ENCODE peak calls at places on chromosomes 6 and 20, in ten cellular contexts. O is psoas muscle; D is T-cell; Z is hippocampal formation; Q is nephron progenitor cell; T is T-helper 9 cell; H is endodermal cell; R is HTR-8/SVneo; G is CD8-positive, alpha-beta memory T cell; K is NCI-H1092 treated with DMSO at 0.1 percent for 48 hours. W is an unnamed sample.

GRCh38 chr6:113634352-113635163 is 222.6 kb upstream of the MARCKS start:
- DNase-seq in O (no peak), D (no peak), Z (no peak), Q (no peak), T (no peak), H (no peak), R (no peak), G (no peak), K (no peak), W (no peak)

GRCh38 chr6:19610260-19610659 is 226.9 kb upstream of the ID4 start:
- DNase-seq in O (no peak), D (no peak), Z (no peak), Q (no peak), T (no peak), H (no peak), R (no peak), G (no peak), K (no peak), W (no peak)

GRCh38 chr20:17505664-17506517 is 25.3 kb downstream of the BFSP1 start:
- DNase-seq in O (no peak), D (peak; percentile 15), Z (no peak), Q (no peak), T (peak; percentile 12), H (no peak), R (no peak), G (peak; percentile 32), K (no peak), W (no peak)

GRCh38 chr6:4727236-4727635 is 49.0 kb upstream of the CDYL start:
- DNase-seq in O (no peak), D (no peak), Z (no peak), Q (no peak), T (no peak), H (no peak), R (no peak), G (no peak), K (no peak), W (no peak)

GRCh38 chr6:63440057-63440456 is 120.3 kb upstream of the LGSN start:
- DNase-seq in O (no peak), D (no peak), Z (no peak), Q (no peak), T (no peak), H (peak; percentile 58), R (no peak), G (no peak), K (no peak), W (no peak)

GRCh38 chr20:20024942-20025341 is 7.8 kb downstream of the NAA20 start:
- DNase-seq in O (no peak), D (no peak), Z (no peak), Q (no peak), T (no peak), H (no peak), R (no peak), G (no peak), K (no peak), W (no peak)

GRCh38 chr20:21901470-21902275 is 196.2 kb downstream of the PAX1 start:
- DNase-seq in O (peak; percentile 62), D (no peak), Z (no peak), Q (no peak), T (no peak), H (no peak), R (no peak), G (no peak), K (peak; percentile 53), W (peak; percentile 41)

GRCh38 chr6:11729083-11729482 is 49.5 kb downstream of the ADTRP start:
- DNase-seq in O (no peak), D (peak; percentile 50), Z (no peak), Q (no peak), T (no peak), H (no peak), R (no peak), G (no peak), K (no peak), W (no peak)

GRCh38 chr6:169383265-169383664 is 129.6 kb upstream of the THBS2 start:
- DNase-seq in O (no peak), D (no peak), Z (no peak), Q (no peak), T (no peak), H (no peak), R (no peak), G (no peak), K (no peak), W (no peak)

GRCh38 chr6:92723390-92723931 is 695.9 kb downstream of the EPHA7 start:
- DNase-seq in O (no peak), D (no peak), Z (no peak), Q (no peak), T (no peak), H (no peak), R (no peak), G (no peak), K (no peak), W (peak; percentile 58)

GRCh38 chr20:52974155-52974554 is 2.0 kb downstream of the TSHZ2 start:
- DNase-seq in O (no peak), D (peak; percentile 32), Z (no peak), Q (no peak), T (no peak), H (no peak), R (no peak), G (no peak), K (no peak), W (no peak)

GRCh38 chr6:11212625-11213024 is 19.8 kb downstream of the NEDD9 start:
- DNase-seq in O (peak; percentile 61), D (no peak), Z (no peak), Q (no peak), T (no peak), H (no peak), R (peak; percentile 37), G (no peak), K (no peak), W (peak; percentile 53)

W was measured in heart left ventricle.